ENCODE peak calls at places on chromosomes 6 and 20, in six cellular contexts. One of them, this sample, is unnamed.

GRCh38 chr20:3115190-3116107 is 30.9 kb upstream of the AVP start:
- DNase-seq in fibroblast of lung: peak
- DNase-seq in OCI-LY7: peak
- DNase-seq in left ventricle myocardium inferior: no peak
- DNase-seq in neural crest cell: peak
- DNase-seq in AG09309: peak
- DNase-seq in this sample: no peak

GRCh38 chr6:35419431-35419830 is 32.7 kb upstream of the FANCE start:
- DNase-seq in neural crest cell: no peak
- DNase-seq in left ventricle myocardium inferior: no peak
- DNase-seq in fibroblast of lung: peak
- DNase-seq in OCI-LY7: peak
- DNase-seq in AG09309: no peak
- DNase-seq in this sample: no peak

GRCh38 chr20:56875052-56875663 is 246.1 kb downstream of the TFAP2C start:
- DNase-seq in neural crest cell: no peak
- DNase-seq in OCI-LY7: no peak
- DNase-seq in AG09309: peak
- DNase-seq in left ventricle myocardium inferior: no peak
- DNase-seq in fibroblast of lung: peak
- DNase-seq in this sample: no peak

GRCh38 chr20:5000263-5001173 is 792 bp downstream of the SLC23A2 start:
- DNase-seq in OCI-LY7: peak
- DNase-seq in neural crest cell: peak
- DNase-seq in AG09309: no peak
- DNase-seq in fibroblast of lung: no peak
- DNase-seq in left ventricle myocardium inferior: peak
- DNase-seq in this sample: peak

GRCh38 chr6:2188397-2188796 is 57.0 kb downstream of the GMDS start:
- DNase-seq in OCI-LY7: no peak
- DNase-seq in left ventricle myocardium inferior: no peak
- DNase-seq in fibroblast of lung: no peak
- DNase-seq in AG09309: no peak
- DNase-seq in neural crest cell: no peak
- DNase-seq in this sample: no peak

GRCh38 chr6:6806793-6807518 is 218.4 kb downstream of the LY86 start:
- DNase-seq in neural crest cell: no peak
- DNase-seq in OCI-LY7: no peak
- DNase-seq in left ventricle myocardium inferior: peak
- DNase-seq in AG09309: no peak
- DNase-seq in fibroblast of lung: no peak
- DNase-seq in this sample: peak

GRCh38 chr20:19828233-19828632 is 70.2 kb downstream of the RIN2 start:
- DNase-seq in OCI-LY7: peak
- DNase-seq in left ventricle myocardium inferior: no peak
- DNase-seq in neural crest cell: no peak
- DNase-seq in fibroblast of lung: peak
- DNase-seq in AG09309: no peak
- DNase-seq in this sample: peak

GRCh38 chr6:138988469-138988834 is 399 bp upstream of the REPS1 start:
- DNase-seq in AG09309: no peak
- DNase-seq in OCI-LY7: no peak
- DNase-seq in neural crest cell: no peak
- DNase-seq in left ventricle myocardium inferior: no peak
- DNase-seq in fibroblast of lung: peak
- DNase-seq in this sample: no peak

GRCh38 chr20:17871181-17871580 is 97.4 kb downstream of the SNX5 start:
- DNase-seq in fibroblast of lung: no peak
- DNase-seq in left ventricle myocardium inferior: no peak
- DNase-seq in neural crest cell: no peak
- DNase-seq in OCI-LY7: no peak
- DNase-seq in AG09309: no peak
- DNase-seq in this sample: no peak

GRCh38 chr6:168996106-168996505 is 257.5 kb downstream of the THBS2 start:
- DNase-seq in OCI-LY7: no peak
- DNase-seq in fibroblast of lung: no peak
- DNase-seq in neural crest cell: no peak
- DNase-seq in left ventricle myocardium inferior: no peak
- DNase-seq in AG09309: no peak
- DNase-seq in this sample: no peak

GRCh38 chr20:41074441-41074840 is 45.8 kb downstream of the TOP1 start:
- DNase-seq in left ventricle myocardium inferior: no peak
- DNase-seq in AG09309: no peak
- DNase-seq in fibroblast of lung: no peak
- DNase-seq in neural crest cell: no peak
- DNase-seq in OCI-LY7: no peak
- DNase-seq in this sample: no peak

GRCh38 chr20:62449951-62450815 is 22.8 kb upstream of the RBBP8NL start:
- DNase-seq in AG09309: no peak
- DNase-seq in left ventricle myocardium inferior: peak
- DNase-seq in fibroblast of lung: no peak
- DNase-seq in OCI-LY7: no peak
- DNase-seq in neural crest cell: no peak
- DNase-seq in this sample: no peak
- TF ChIP-seq CTCF in AG09309: no peak
- TF ChIP-seq CTCF in left ventricle myocardium inferior: no peak
- TF ChIP-seq CTCF in fibroblast of lung: no peak
- TF ChIP-seq CTCF in OCI-LY7: no peak
- TF ChIP-seq CTCF in neural crest cell: no peak
- TF ChIP-seq CTCF in this sample: no peak

GRCh38 chr20:30284533-30284932 is 972.9 kb upstream of the DEFB115 start:
- DNase-seq in left ventricle myocardium inferior: no peak
- DNase-seq in OCI-LY7: no peak
- DNase-seq in neural crest cell: no peak
- DNase-seq in fibroblast of lung: no peak
- DNase-seq in AG09309: no peak
- DNase-seq in this sample: no peak

GRCh38 chr20:30281584-30282197 is 975.8 kb upstream of the DEFB115 start:
- DNase-seq in OCI-LY7: no peak
- DNase-seq in neural crest cell: no peak
- DNase-seq in AG09309: no peak
- DNase-seq in fibroblast of lung: no peak
- DNase-seq in left ventricle myocardium inferior: no peak
- DNase-seq in this sample: no peak

DNA sequence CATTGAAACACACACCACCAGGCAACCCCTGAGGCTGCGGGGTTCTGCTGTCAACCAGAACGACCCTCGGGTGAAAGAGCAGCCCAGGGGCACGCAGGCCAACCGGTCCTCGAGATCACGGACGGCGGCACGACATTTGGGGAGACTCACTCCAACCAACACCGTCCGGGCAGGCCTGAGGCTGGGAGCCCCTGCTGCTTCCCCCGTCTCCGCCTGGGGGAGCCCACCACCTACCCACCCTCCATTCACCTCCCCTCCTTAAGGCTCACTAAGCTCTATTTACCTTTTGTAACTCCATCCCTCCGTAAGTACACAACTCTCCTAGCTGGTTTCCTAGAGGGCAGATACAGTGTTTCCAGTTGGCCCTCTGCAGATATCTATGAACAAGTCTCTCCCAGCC is 971.3 kb upstream of the DEFB115 start:
- DNase-seq in fibroblast of lung: peak
- DNase-seq in AG09309: no peak
- DNase-seq in OCI-LY7: peak
- DNase-seq in neural crest cell: no peak
- DNase-seq in left ventricle myocardium inferior: no peak
- DNase-seq in this sample: no peak
- TF ChIP-seq CTCF in fibroblast of lung: no peak
- TF ChIP-seq CTCF in AG09309: no peak
- TF ChIP-seq CTCF in OCI-LY7: peak
- TF ChIP-seq CTCF in neural crest cell: no peak
- TF ChIP-seq CTCF in left ventricle myocardium inferior: no peak
- TF ChIP-seq CTCF in this sample: no peak

GRCh38 chr6:144999127-144999526 is 714.0 kb downstream of the UTRN start:
- DNase-seq in OCI-LY7: no peak
- DNase-seq in left ventricle myocardium inferior: no peak
- DNase-seq in AG09309: peak
- DNase-seq in fibroblast of lung: no peak
- DNase-seq in neural crest cell: no peak
- DNase-seq in this sample: no peak
- TF ChIP-seq CTCF in OCI-LY7: no peak
- TF ChIP-seq CTCF in left ventricle myocardium inferior: no peak
- TF ChIP-seq CTCF in AG09309: peak
- TF ChIP-seq CTCF in fibroblast of lung: peak
- TF ChIP-seq CTCF in neural crest cell: no peak
- TF ChIP-seq CTCF in this sample: no peak

GRCh38 chr20:9261781-9262180 is 192.9 kb downstream of the PLCB4 start:
- DNase-seq in fibroblast of lung: no peak
- DNase-seq in OCI-LY7: no peak
- DNase-seq in left ventricle myocardium inferior: no peak
- DNase-seq in neural crest cell: no peak
- DNase-seq in AG09309: no peak
- DNase-seq in this sample: no peak
- TF ChIP-seq CTCF in fibroblast of lung: no peak
- TF ChIP-seq CTCF in OCI-LY7: no peak
- TF ChIP-seq CTCF in left ventricle myocardium inferior: no peak
- TF ChIP-seq CTCF in neural crest cell: no peak
- TF ChIP-seq CTCF in AG09309: no peak
- TF ChIP-seq CTCF in this sample: no peak

GRCh38 chr6:163263196-163263595 is 151.3 kb upstream of the QKI start:
- DNase-seq in left ventricle myocardium inferior: peak
- DNase-seq in AG09309: no peak
- DNase-seq in OCI-LY7: no peak
- DNase-seq in neural crest cell: no peak
- DNase-seq in fibroblast of lung: no peak
- DNase-seq in this sample: no peak

GRCh38 chr6:163262080-163262479 is 152.4 kb upstream of the QKI start:
- DNase-seq in fibroblast of lung: no peak
- DNase-seq in neural crest cell: no peak
- DNase-seq in left ventricle myocardium inferior: no peak
- DNase-seq in AG09309: no peak
- DNase-seq in OCI-LY7: no peak
- DNase-seq in this sample: no peak

GRCh38 chr6:163264662-163265035 is 149.9 kb upstream of the QKI start:
- DNase-seq in fibroblast of lung: no peak
- DNase-seq in AG09309: no peak
- DNase-seq in neural crest cell: no peak
- DNase-seq in left ventricle myocardium inferior: no peak
- DNase-seq in OCI-LY7: no peak
- DNase-seq in this sample: no peak

GRCh38 chr6:163261361-163261760 is 153.2 kb upstream of the QKI start:
- DNase-seq in left ventricle myocardium inferior: no peak
- DNase-seq in neural crest cell: no peak
- DNase-seq in fibroblast of lung: no peak
- DNase-seq in AG09309: no peak
- DNase-seq in OCI-LY7: no peak
- DNase-seq in this sample: no peak

DNA sequence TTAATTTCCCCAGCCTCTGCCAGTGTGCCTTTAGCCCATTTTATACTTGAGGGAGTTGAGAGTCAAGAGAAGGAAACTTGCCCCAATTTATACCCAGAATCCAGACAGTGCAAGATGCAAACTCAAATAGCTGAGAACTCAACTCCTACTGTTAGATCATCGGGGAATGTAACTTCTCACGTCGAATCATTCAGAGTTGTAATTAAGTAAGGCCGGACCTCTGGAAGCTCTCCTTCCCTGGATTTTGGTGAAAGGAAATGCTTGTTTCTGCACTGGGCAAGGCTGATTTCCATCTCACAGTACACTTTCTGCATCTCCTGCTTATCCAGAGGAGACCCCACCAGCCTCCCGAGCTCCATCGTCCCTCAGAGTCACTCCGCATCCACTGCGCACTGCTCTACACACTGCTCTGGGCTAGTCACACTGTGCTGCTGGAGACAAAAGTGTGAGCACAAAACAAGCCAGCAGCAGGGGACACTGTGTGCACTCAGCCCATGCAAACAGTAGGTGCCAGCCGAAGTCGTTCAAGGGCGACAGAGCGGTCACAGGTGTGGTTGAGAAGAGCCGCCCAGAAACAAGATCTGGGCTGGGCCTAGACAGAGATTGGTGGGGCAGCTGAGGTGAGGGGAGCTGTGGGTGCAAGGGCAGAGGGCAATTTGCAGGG is 150.4 kb upstream of the QKI start:
- DNase-seq in left ventricle myocardium inferior: peak
- DNase-seq in fibroblast of lung: no peak
- DNase-seq in OCI-LY7: no peak
- DNase-seq in AG09309: no peak
- DNase-seq in neural crest cell: no peak
- DNase-seq in this sample: no peak
- TF ChIP-seq CTCF in left ventricle myocardium inferior: peak
- TF ChIP-seq CTCF in fibroblast of lung: no peak
- TF ChIP-seq CTCF in OCI-LY7: no peak
- TF ChIP-seq CTCF in AG09309: no peak
- TF ChIP-seq CTCF in neural crest cell: no peak
- TF ChIP-seq CTCF in this sample: no peak

GRCh38 chr6:167766986-167767714 is 59.6 kb upstream of the AFDN start:
- DNase-seq in left ventricle myocardium inferior: no peak
- DNase-seq in OCI-LY7: no peak
- DNase-seq in neural crest cell: no peak
- DNase-seq in AG09309: no peak
- DNase-seq in fibroblast of lung: no peak
- DNase-seq in this sample: no peak
- TF ChIP-seq CTCF in left ventricle myocardium inferior: peak
- TF ChIP-seq CTCF in OCI-LY7: no peak
- TF ChIP-seq CTCF in neural crest cell: no peak
- TF ChIP-seq CTCF in AG09309: no peak
- TF ChIP-seq CTCF in fibroblast of lung: no peak
- TF ChIP-seq CTCF in this sample: no peak

GRCh38 chr20:62402456-62402855 is 4.6 kb downstream of the CABLES2 start:
- DNase-seq in neural crest cell: no peak
- DNase-seq in OCI-LY7: no peak
- DNase-seq in left ventricle myocardium inferior: no peak
- DNase-seq in AG09309: no peak
- DNase-seq in fibroblast of lung: no peak
- DNase-seq in this sample: no peak

GRCh38 chr20:62400541-62400940 is 6.5 kb downstream of the CABLES2 start:
- DNase-seq in left ventricle myocardium inferior: no peak
- DNase-seq in OCI-LY7: no peak
- DNase-seq in neural crest cell: no peak
- DNase-seq in AG09309: no peak
- DNase-seq in fibroblast of lung: no peak
- DNase-seq in this sample: no peak

GRCh38 chr20:62403331-62403730 is 3.8 kb downstream of the CABLES2 start:
- DNase-seq in left ventricle myocardium inferior: no peak
- DNase-seq in AG09309: no peak
- DNase-seq in OCI-LY7: no peak
- DNase-seq in fibroblast of lung: no peak
- DNase-seq in neural crest cell: no peak
- DNase-seq in this sample: no peak

GRCh38 chr20:62400021-62400420 is 7.1 kb downstream of the CABLES2 start:
- DNase-seq in OCI-LY7: no peak
- DNase-seq in fibroblast of lung: no peak
- DNase-seq in neural crest cell: no peak
- DNase-seq in AG09309: no peak
- DNase-seq in left ventricle myocardium inferior: no peak
- DNase-seq in this sample: no peak

GRCh38 chr20:62401331-62401779 is 5.7 kb downstream of the CABLES2 start:
- DNase-seq in OCI-LY7: no peak
- DNase-seq in AG09309: no peak
- DNase-seq in neural crest cell: no peak
- DNase-seq in fibroblast of lung: no peak
- DNase-seq in left ventricle myocardium inferior: no peak
- DNase-seq in this sample: no peak
- TF ChIP-seq CTCF in OCI-LY7: no peak
- TF ChIP-seq CTCF in AG09309: peak
- TF ChIP-seq CTCF in neural crest cell: peak
- TF ChIP-seq CTCF in fibroblast of lung: no peak
- TF ChIP-seq CTCF in left ventricle myocardium inferior: peak
- TF ChIP-seq CTCF in this sample: peak